ENCODE peak calls at places on chromosomes 5 and 9, in four cellular contexts. One of them, this sample, is unnamed.

GRCh38 chr9:123806829-123807228 is 123.1 kb downstream of the DENND1A start:
- DNase-seq in transverse colon: no peak
- DNase-seq in NB4: no peak
- DNase-seq in SK-N-SH: no peak
- DNase-seq in this sample: no peak

GRCh38 chr5:76175051-76175666 is 92.0 kb downstream of the SV2C start:
- DNase-seq in transverse colon: peak
- DNase-seq in NB4: peak
- DNase-seq in SK-N-SH: peak
- DNase-seq in this sample: peak

GRCh38 chr5:132490484-132491367 is at the start of gene IRF1:
- DNase-seq in transverse colon: peak
- DNase-seq in NB4: peak
- DNase-seq in SK-N-SH: peak
- DNase-seq in this sample: peak

GRCh38 chr5:132096904-132097303 is 23.3 kb downstream of the CSF2 start:
- DNase-seq in transverse colon: no peak
- DNase-seq in NB4: no peak
- DNase-seq in SK-N-SH: no peak
- DNase-seq in this sample: no peak

GRCh38 chr5:172723508-172723907 is 47.5 kb downstream of the DUSP1 start:
- DNase-seq in transverse colon: no peak
- DNase-seq in NB4: no peak
- DNase-seq in SK-N-SH: no peak
- DNase-seq in this sample: no peak

GRCh38 chr9:100598641-100599145 is 20.8 kb downstream of the CAVIN4 start:
- DNase-seq in transverse colon: peak
- DNase-seq in NB4: peak
- DNase-seq in SK-N-SH: peak
- DNase-seq in this sample: peak

GRCh38 chr5:55360190-55360589 is 52.4 kb downstream of the MTREX start:
- DNase-seq in transverse colon: no peak
- DNase-seq in NB4: no peak
- DNase-seq in SK-N-SH: no peak
- DNase-seq in this sample: no peak

GRCh38 chr9:33843312-33843950 is 26.5 kb downstream of the UBE2R2 start:
- DNase-seq in transverse colon: no peak
- DNase-seq in NB4: peak
- DNase-seq in SK-N-SH: no peak
- DNase-seq in this sample: no peak

GRCh38 chr5:53027913-53028312 is 38.8 kb downstream of the ITGA2 start:
- DNase-seq in transverse colon: no peak
- DNase-seq in NB4: no peak
- DNase-seq in SK-N-SH: no peak
- DNase-seq in this sample: no peak

GRCh38 chr5:155091063-155091648 is 77.6 kb downstream of the KIF4B start:
- DNase-seq in transverse colon: no peak
- DNase-seq in NB4: no peak
- DNase-seq in SK-N-SH: no peak
- DNase-seq in this sample: no peak

GRCh38 chr5:1892211-1892610 is 9.5 kb upstream of the IRX4 start:
- DNase-seq in transverse colon: no peak
- DNase-seq in NB4: no peak
- DNase-seq in SK-N-SH: no peak
- DNase-seq in this sample: no peak

GRCh38 chr9:34633851-34634550 is 3.6 kb downstream of the SIGMAR1 start:
- DNase-seq in transverse colon: peak
- DNase-seq in NB4: peak
- DNase-seq in SK-N-SH: peak
- DNase-seq in this sample: peak

GRCh38 chr5:143932584-143932983 is 120.6 kb downstream of the HMHB1 start:
- DNase-seq in transverse colon: no peak
- DNase-seq in NB4: no peak
- DNase-seq in SK-N-SH: no peak
- DNase-seq in this sample: no peak

GRCh38 chr5:10684303-10685086 is 76.5 kb downstream of the DAP start:
- DNase-seq in transverse colon: no peak
- DNase-seq in NB4: no peak
- DNase-seq in SK-N-SH: no peak
- DNase-seq in this sample: peak

GRCh38 chr5:10674582-10674981 is 86.5 kb downstream of the DAP start:
- DNase-seq in transverse colon: no peak
- DNase-seq in NB4: no peak
- DNase-seq in SK-N-SH: no peak
- DNase-seq in this sample: no peak

GRCh38 chr5:8376478-8376877 is 507.5 kb downstream of the MTRR start:
- DNase-seq in transverse colon: no peak
- DNase-seq in NB4: no peak
- DNase-seq in SK-N-SH: no peak
- DNase-seq in this sample: no peak

GRCh38 chr5:173582198-173583092 is 34.0 kb downstream of the BOD1 start:
- DNase-seq in transverse colon: no peak
- DNase-seq in NB4: no peak
- DNase-seq in SK-N-SH: no peak
- DNase-seq in this sample: no peak

GRCh38 chr9:37517977-37518376 is 32.2 kb downstream of the POLR1E start:
- DNase-seq in transverse colon: no peak
- DNase-seq in NB4: no peak
- DNase-seq in SK-N-SH: no peak
- DNase-seq in this sample: no peak

GRCh38 chr9:76403352-76403751 is 9.1 kb upstream of the RFK start:
- DNase-seq in transverse colon: no peak
- DNase-seq in NB4: peak
- DNase-seq in SK-N-SH: peak
- DNase-seq in this sample: peak

GRCh38 chr9:93111371-93112115 is 15.5 kb downstream of the CARD19 start:
- DNase-seq in transverse colon: no peak
- DNase-seq in NB4: peak
- DNase-seq in SK-N-SH: no peak
- DNase-seq in this sample: no peak

GRCh38 chr9:133815781-133816180 is 77.6 kb upstream of the SARDH start:
- DNase-seq in transverse colon: no peak
- DNase-seq in NB4: no peak
- DNase-seq in SK-N-SH: no peak
- DNase-seq in this sample: no peak

GRCh38 chr5:417765-418559 is 25.0 kb upstream of the EXOC3 start:
- DNase-seq in transverse colon: no peak
- DNase-seq in NB4: no peak
- DNase-seq in SK-N-SH: no peak
- DNase-seq in this sample: no peak

GRCh38 chr5:170439246-170439943 is 50.2 kb upstream of the KCNMB1 start:
- DNase-seq in transverse colon: no peak
- DNase-seq in NB4: no peak
- DNase-seq in SK-N-SH: no peak
- DNase-seq in this sample: no peak

GRCh38 chr5:127906562-127907204 is 176.9 kb upstream of the SLC12A2 start:
- DNase-seq in transverse colon: no peak
- DNase-seq in NB4: no peak
- DNase-seq in SK-N-SH: no peak
- DNase-seq in this sample: no peak

GRCh38 chr9:76957258-76957657 is 51.3 kb upstream of the PRUNE2 start:
- DNase-seq in transverse colon: no peak
- DNase-seq in NB4: no peak
- DNase-seq in SK-N-SH: no peak
- DNase-seq in this sample: no peak

GRCh38 chr9:120186276-120186675 is 393.7 kb downstream of the CDK5RAP2 start:
- DNase-seq in transverse colon: no peak
- DNase-seq in NB4: no peak
- DNase-seq in SK-N-SH: no peak
- DNase-seq in this sample: no peak

GRCh38 chr5:136132087-136132486 is 558 bp upstream of the SMAD5 start:
- DNase-seq in transverse colon: peak
- DNase-seq in NB4: peak
- DNase-seq in SK-N-SH: peak
- DNase-seq in this sample: peak

GRCh38 chr9:29214162-29214520 is 1640.9 kb upstream of the C9orf72 start:
- DNase-seq in transverse colon: no peak
- DNase-seq in NB4: no peak
- DNase-seq in SK-N-SH: peak
- DNase-seq in this sample: no peak

GRCh38 chr5:112196574-112196973 is 222.5 kb downstream of the EPB41L4A start:
- DNase-seq in transverse colon: no peak
- DNase-seq in NB4: no peak
- DNase-seq in SK-N-SH: no peak
- DNase-seq in this sample: no peak

GRCh38 chr9:33081128-33081851 is 4.8 kb upstream of the SMU1 start:
- DNase-seq in transverse colon: peak
- DNase-seq in NB4: peak
- DNase-seq in SK-N-SH: peak
- DNase-seq in this sample: peak

GRCh38 chr5:139415221-139415861 is 11.5 kb upstream of the SPATA24 start:
- DNase-seq in transverse colon: no peak
- DNase-seq in NB4: no peak
- DNase-seq in SK-N-SH: no peak
- DNase-seq in this sample: no peak

GRCh38 chr5:132500244-132500930 is 9.8 kb upstream of the IRF1 start:
- DNase-seq in transverse colon: no peak
- DNase-seq in NB4: no peak
- DNase-seq in SK-N-SH: no peak
- DNase-seq in this sample: no peak

GRCh38 chr5:17374973-17375844 is 122.8 kb upstream of the TAF11L2 start:
- DNase-seq in transverse colon: no peak
- DNase-seq in NB4: no peak
- DNase-seq in SK-N-SH: peak
- DNase-seq in this sample: no peak

GRCh38 chr5:72812483-72812882 is 4.0 kb upstream of the TNPO1 start:
- DNase-seq in transverse colon: no peak
- DNase-seq in NB4: peak
- DNase-seq in SK-N-SH: no peak
- DNase-seq in this sample: no peak

GRCh38 chr9:136031741-136032638 is 63.1 kb downstream of the NACC2 start:
- DNase-seq in transverse colon: no peak
- DNase-seq in NB4: no peak
- DNase-seq in SK-N-SH: peak
- DNase-seq in this sample: no peak

GRCh38 chr5:175701797-175702196 is 43.9 kb downstream of the HRH2 start:
- DNase-seq in transverse colon: no peak
- DNase-seq in NB4: no peak
- DNase-seq in SK-N-SH: no peak
- DNase-seq in this sample: no peak

GRCh38 chr9:126170286-126170823 is 156.3 kb upstream of the MVB12B start:
- DNase-seq in transverse colon: no peak
- DNase-seq in NB4: no peak
- DNase-seq in SK-N-SH: no peak
- DNase-seq in this sample: no peak

GRCh38 chr9:109779711-109780452 is at the start of gene PALM2AKAP2:
- DNase-seq in transverse colon: peak
- DNase-seq in NB4: no peak
- DNase-seq in SK-N-SH: peak
- DNase-seq in this sample: peak

GRCh38 chr5:7686794-7687193 is 164.1 kb downstream of the CFAP90 start:
- DNase-seq in transverse colon: no peak
- DNase-seq in NB4: no peak
- DNase-seq in SK-N-SH: no peak
- DNase-seq in this sample: no peak

GRCh38 chr5:104412649-104413240 is 850.2 kb upstream of the NUDT12 start:
- DNase-seq in transverse colon: no peak
- DNase-seq in NB4: peak
- DNase-seq in SK-N-SH: no peak
- DNase-seq in this sample: peak
- TF ChIP-seq CTCF in transverse colon: peak
- TF ChIP-seq CTCF in NB4: peak
- TF ChIP-seq CTCF in SK-N-SH: peak
- TF ChIP-seq CTCF in this sample: peak

GRCh38 chr5:89418821-89419085 is 535.8 kb upstream of the MEF2C start:
- DNase-seq in transverse colon: no peak
- DNase-seq in NB4: no peak
- DNase-seq in SK-N-SH: no peak
- DNase-seq in this sample: no peak

GRCh38 chr5:89417515-89417914 is 534.5 kb upstream of the MEF2C start:
- DNase-seq in transverse colon: no peak
- DNase-seq in NB4: no peak
- DNase-seq in SK-N-SH: no peak
- DNase-seq in this sample: no peak

GRCh38 chr5:89421035-89421434 is 538.1 kb upstream of the MEF2C start:
- DNase-seq in transverse colon: no peak
- DNase-seq in NB4: peak
- DNase-seq in SK-N-SH: no peak
- DNase-seq in this sample: peak

GRCh38 chr5:89417990-89418820 is 535.2 kb upstream of the MEF2C start:
- DNase-seq in transverse colon: no peak
- DNase-seq in NB4: peak
- DNase-seq in SK-N-SH: no peak
- DNase-seq in this sample: no peak
- TF ChIP-seq CTCF in transverse colon: no peak
- TF ChIP-seq CTCF in NB4: no peak
- TF ChIP-seq CTCF in SK-N-SH: peak
- TF ChIP-seq CTCF in this sample: no peak

GRCh38 chr9:129411501-129412175 is 209.3 kb downstream of the C9orf50 start:
- DNase-seq in transverse colon: no peak
- DNase-seq in NB4: no peak
- DNase-seq in SK-N-SH: no peak
- DNase-seq in this sample: no peak

GRCh38 chr9:129414377-129415021 is 206.4 kb downstream of the C9orf50 start:
- DNase-seq in transverse colon: peak
- DNase-seq in NB4: peak
- DNase-seq in SK-N-SH: no peak
- DNase-seq in this sample: no peak

GRCh38 chr9:129412814-129413536 is 207.9 kb downstream of the C9orf50 start:
- DNase-seq in transverse colon: peak
- DNase-seq in NB4: peak
- DNase-seq in SK-N-SH: peak
- DNase-seq in this sample: no peak

GRCh38 chr9:129415031-129415953 is 205.6 kb downstream of the C9orf50 start:
- DNase-seq in transverse colon: no peak
- DNase-seq in NB4: no peak
- DNase-seq in SK-N-SH: no peak
- DNase-seq in this sample: no peak

GRCh38 chr9:129413537-129414376 is 207.1 kb downstream of the C9orf50 start:
- DNase-seq in transverse colon: peak
- DNase-seq in NB4: peak
- DNase-seq in SK-N-SH: peak
- DNase-seq in this sample: peak
- TF ChIP-seq CTCF in transverse colon: no peak
- TF ChIP-seq CTCF in NB4: no peak
- TF ChIP-seq CTCF in SK-N-SH: no peak
- TF ChIP-seq CTCF in this sample: no peak

GRCh38 chr9:87725900-87726709 is at the start of gene CTSL:
- DNase-seq in transverse colon: peak
- DNase-seq in NB4: peak
- DNase-seq in SK-N-SH: peak
- DNase-seq in this sample: peak
- TF ChIP-seq CTCF in transverse colon: no peak
- TF ChIP-seq CTCF in NB4: no peak
- TF ChIP-seq CTCF in SK-N-SH: peak
- TF ChIP-seq CTCF in this sample: no peak